ENCODE peak calls at places on chromosomes 2 and 18, in seven cellular contexts. P, N, I, C, U, J and S are unnamed samples. For H3K4me1, the result is how much of the 10 kb centered on the place peaks cover.

GRCh38 chr2:44789446-44789845 is 152.1 kb upstream of the SIX3 start:
- DNase-seq in P (no peak), N (no peak), I (no peak), C (no peak), U (no peak), J (no peak), S (no peak)

GRCh38 chr18:77131100-77131651 is 1.4 kb downstream of the MBP start:
- DNase-seq in P (peak), N (peak), I (no peak), C (peak), U (no peak), J (no peak), S (peak)

GRCh38 chr2:127133793-127134192 is 26.8 kb upstream of the BIN1 start:
- DNase-seq in P (no peak), N (no peak), I (no peak), C (no peak), U (no peak), J (no peak), S (no peak)

GRCh38 chr2:235061656-235062055 is 109.8 kb downstream of the SH3BP4 start:
- DNase-seq in P (no peak), N (no peak), I (no peak), C (no peak), U (no peak), J (no peak), S (no peak)

GRCh38 chr2:65397122-65397521 is 35.3 kb downstream of the SPRED2 start:
- DNase-seq in P (no peak), N (no peak), I (no peak), C (no peak), U (no peak), J (no peak), S (no peak)

GRCh38 chr18:3966985-3967856 is 487.9 kb downstream of the DLGAP1 start:
- DNase-seq in P (peak), N (peak), I (no peak), C (no peak), U (peak), J (no peak), S (no peak)

GRCh38 chr2:241272722-241273551 is 42.5 kb downstream of the HDLBP start:
- DNase-seq in P (peak), N (peak), I (peak), C (peak), U (peak), J (peak), S (peak)

GRCh38 chr18:36628435-36629094 is 200.2 kb downstream of the TPGS2 start:
- DNase-seq in P (no peak), N (no peak), I (no peak), C (no peak), U (no peak), J (no peak), S (no peak)

GRCh38 chr2:227325824-227326195 is 759 bp downstream of the MFF start:
- DNase-seq in P (peak), N (peak), I (peak), C (peak), U (peak), J (no peak), S (peak)

GRCh38 chr2:191382801-191383200 is 137.6 kb downstream of the MYO1B start:
- DNase-seq in P (no peak), N (no peak), I (peak), C (no peak), U (peak), J (no peak), S (no peak)

GRCh38 chr2:219041252-219041651 is at the start of gene CFAP65:
- DNase-seq in P (peak), N (no peak), I (peak), C (no peak), U (peak), J (no peak), S (no peak)

GRCh38 chr2:174248187-174248997 is at the start of gene OLA1:
- DNase-seq in P (peak), N (peak), I (peak), C (peak), U (peak), J (peak), S (peak)
- H3K4me1 ChIP-seq in P (under half), N (under half), I (under half), C (under half), U (under half), J (under half), S (under half)

GRCh38 chr2:26190369-26190768 is 17.5 kb downstream of the GAREM2 start:
- DNase-seq in P (no peak), N (no peak), I (no peak), C (peak), U (no peak), J (no peak), S (no peak)
- TF ChIP-seq CTCF in P (no peak), N (no peak), I (no peak), C (no peak), U (no peak), J (no peak), S (no peak)

DNA sequence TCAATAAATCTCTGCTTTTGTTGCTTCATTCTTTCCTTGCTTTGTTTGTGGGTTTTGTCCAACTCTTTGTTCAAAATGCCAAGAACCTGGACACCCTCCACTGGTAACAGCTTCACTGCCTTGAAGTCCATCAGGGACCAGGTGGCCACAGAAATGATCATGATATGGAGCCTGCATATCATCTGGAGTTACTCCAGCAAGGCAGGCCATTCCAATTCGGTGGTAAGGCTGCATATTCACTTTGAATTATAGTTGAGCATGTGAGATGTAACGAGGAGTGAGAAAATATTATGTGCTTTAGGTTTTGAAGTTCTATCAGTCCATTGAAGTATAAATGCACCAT is 26.3 kb upstream of the SPATA3 start:
- DNase-seq in P (no peak), N (no peak), I (no peak), C (peak), U (no peak), J (no peak), S (no peak)
- H3K4me3 ChIP-seq in P (no peak), N (no peak), I (no peak), C (no peak), U (no peak), J (no peak), S (no peak)

DNA sequence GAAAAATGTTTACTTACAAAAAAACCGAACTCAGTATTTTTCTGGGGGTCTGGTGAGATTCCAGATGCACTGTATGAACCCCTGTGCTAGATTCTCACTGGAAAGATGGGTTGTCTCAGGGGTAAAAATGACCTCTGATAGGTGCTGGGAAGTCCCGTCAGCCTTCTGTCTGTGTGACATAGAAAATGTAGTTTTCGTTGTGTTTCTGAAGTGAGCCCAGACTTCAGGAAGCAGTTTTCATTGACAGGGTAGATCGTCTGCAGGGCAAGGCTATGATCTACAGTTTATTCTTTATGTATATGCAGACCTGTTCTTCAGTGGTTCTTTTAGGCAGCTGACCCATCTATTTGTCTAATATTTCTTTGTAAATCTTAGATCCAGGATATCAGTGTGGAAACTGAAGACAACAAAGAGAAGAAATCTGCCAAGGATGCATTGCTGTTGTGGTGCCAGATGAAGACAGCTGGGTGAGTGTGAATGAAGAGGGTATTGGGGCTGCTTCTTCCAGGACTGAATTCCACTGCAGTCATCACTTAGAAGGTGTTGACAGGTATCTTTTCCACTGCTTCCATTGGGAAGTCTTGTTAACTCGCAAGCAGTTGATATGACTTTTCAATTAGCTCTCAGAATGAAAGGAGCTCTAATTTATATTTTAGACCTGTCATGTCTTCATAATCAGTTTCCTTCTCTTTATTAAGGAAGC is 107.5 kb upstream of the EML6 start:
- DNase-seq in P (no peak), N (no peak), I (no peak), C (no peak), U (no peak), J (no peak), S (no peak)
- H3K4me1 ChIP-seq in P (under half), N (under half), I (under half), C (under half), U (half or more), J (under half), S (half or more)

GRCh38 chr18:26185267-26185666 is 41.0 kb upstream of the TAF4B start:
- DNase-seq in P (peak), N (no peak), I (peak), C (no peak), U (peak), J (no peak), S (no peak)
- TF ChIP-seq CTCF in P (peak), N (no peak), I (no peak), C (no peak), U (no peak), J (no peak), S (no peak)

GRCh38 chr2:20221939-20222768 is 2.8 kb downstream of the SDC1 start:
- DNase-seq in P (no peak), N (no peak), I (no peak), C (no peak), U (no peak), J (no peak), S (no peak)
- H3K4me3 ChIP-seq in P (peak), N (no peak), I (no peak), C (no peak), U (peak), J (no peak), S (no peak)